ENCODE peak calls at places on chromosomes 12 and 14, in six cellular contexts. Z is neural progenitor cell, U is endothelial cell of umbilical vein, V is GM23338, P is A549, O is MM.1S. G is an unnamed sample.

GRCh38 chr14:74985806-74986205 is 16.9 kb upstream of the EIF2B2 start:
- DNase-seq in V (no peak), O (no peak), U (no peak), P (no peak), Z (no peak), G (no peak)

GRCh38 chr14:37697489-37698121 is 102.2 kb downstream of the TTC6 start:
- DNase-seq in V (no peak), U (no peak), P (no peak), Z (no peak), O (no peak), G (no peak)

GRCh38 chr14:34219661-34220060 is 242.4 kb downstream of the SPTSSA start:
- DNase-seq in Z (no peak), O (no peak), P (no peak), U (no peak), V (no peak), G (no peak)

GRCh38 chr12:26269554-26270284 is 74.3 kb downstream of the SSPN start:
- DNase-seq in Z (no peak), O (no peak), U (no peak), V (no peak), P (no peak), G (no peak)

GRCh38 chr12:68454855-68455254 is 122.7 kb upstream of the MDM1 start:
- DNase-seq in P (no peak), Z (no peak), O (no peak), V (no peak), U (peak), G (no peak)

GRCh38 chr14:51834218-51834617 is 26.2 kb upstream of the GNG2 start:
- DNase-seq in P (no peak), U (no peak), V (no peak), O (no peak), Z (no peak), G (no peak)

GRCh38 chr12:17592472-17592871 is 497.5 kb downstream of the RERGL start:
- DNase-seq in U (no peak), O (no peak), V (no peak), Z (no peak), P (no peak), G (no peak)

GRCh38 chr12:83818888-83819287 is 1093.7 kb downstream of the SLC6A15 start:
- DNase-seq in O (no peak), V (no peak), Z (no peak), U (no peak), P (no peak), G (no peak)

GRCh38 chr12:118432812-118433540 is 56.6 kb downstream of the SUDS3 start:
- DNase-seq in P (no peak), O (no peak), U (no peak), V (no peak), Z (no peak), G (no peak)

GRCh38 chr14:61116369-61116768 is 135.3 kb downstream of the SLC38A6 start:
- DNase-seq in P (no peak), O (no peak), Z (no peak), V (no peak), U (no peak), G (no peak)

GRCh38 chr14:25396128-25396527 is 346.2 kb upstream of the STXBP6 start:
- DNase-seq in P (no peak), V (no peak), Z (no peak), U (peak), O (peak), G (no peak)

GRCh38 chr14:51564986-51565604 is 86.6 kb upstream of the FRMD6 start:
- DNase-seq in Z (peak), P (no peak), U (no peak), V (no peak), O (no peak), G (no peak)

GRCh38 chr12:57276935-57277563 is 26.1 kb upstream of the STAC3 start:
- DNase-seq in U (peak), V (peak), P (peak), O (peak), Z (peak), G (peak)

GRCh38 chr12:5710260-5710878 is 234.7 kb downstream of the ANO2 start:
- DNase-seq in Z (no peak), V (no peak), P (no peak), U (no peak), O (no peak), G (no peak)

GRCh38 chr14:91211017-91211416 is 33.5 kb downstream of the GPR68 start:
- DNase-seq in Z (no peak), V (no peak), U (no peak), O (no peak), P (no peak), G (no peak)

GRCh38 chr14:91402278-91403068 is 15.1 kb downstream of the CCDC88C start:
- DNase-seq in O (no peak), Z (no peak), V (no peak), U (peak), P (no peak), G (no peak)

GRCh38 chr14:91241848-91242247 is 2.7 kb downstream of the GPR68 start:
- DNase-seq in O (no peak), U (no peak), Z (no peak), P (no peak), V (no peak), G (no peak)

GRCh38 chr12:26188132-26188531 is 7.2 kb upstream of the SSPN start:
- DNase-seq in Z (no peak), U (no peak), O (no peak), P (no peak), V (no peak), G (no peak)

GRCh38 chr14:61503167-61503801 is 181.9 kb downstream of the PRKCH start:
- DNase-seq in U (peak), P (no peak), O (no peak), Z (no peak), V (no peak), G (no peak)

GRCh38 chr12:131105736-131106356 is 152.1 kb downstream of the ADGRD1 start:
- DNase-seq in P (no peak), V (no peak), Z (no peak), U (no peak), O (no peak), G (no peak)

GRCh38 chr12:94525951-94526350 is 66.3 kb upstream of the CEP83 start:
- DNase-seq in P (no peak), V (no peak), O (no peak), Z (no peak), U (no peak), G (no peak)

GRCh38 chr12:69417741-69418167 is 52.4 kb upstream of the FRS2 start:
- DNase-seq in V (no peak), O (no peak), P (no peak), Z (no peak), U (no peak), G (no peak)

GRCh38 chr12:2335517-2335916 is 282.7 kb downstream of the CACNA1C start:
- DNase-seq in U (peak), Z (no peak), P (no peak), O (peak), V (no peak), G (no peak)

GRCh38 chr12:131831635-131832041 is 3.4 kb downstream of the MMP17 start:
- DNase-seq in Z (no peak), U (no peak), V (no peak), P (no peak), O (no peak), G (no peak)

GRCh38 chr12:113866496-113866895 is 99.6 kb downstream of the RBM19 start:
- DNase-seq in Z (no peak), O (no peak), P (no peak), V (no peak), U (no peak), G (no peak)

GRCh38 chr12:26021534-26021933 is 63.1 kb downstream of the RASSF8 start:
- DNase-seq in O (no peak), U (no peak), P (no peak), V (no peak), Z (peak), G (no peak)

GRCh38 chr12:69476276-69477017 is 6.3 kb downstream of the FRS2 start:
- DNase-seq in V (no peak), U (no peak), Z (no peak), P (no peak), O (no peak), G (no peak)

GRCh38 chr12:125329239-125330238 is 264.3 kb downstream of the AACS start:
- DNase-seq in V (peak), U (no peak), Z (peak), P (no peak), O (no peak), G (no peak)

GRCh38 chr12:127998936-127999467 is 268.0 kb upstream of the TMEM132C start:
- DNase-seq in U (no peak), Z (no peak), V (no peak), O (no peak), P (no peak), G (no peak)

GRCh38 chr14:105666420-105666819 is 140.0 kb downstream of the TMEM121 start:
- DNase-seq in V (no peak), P (no peak), Z (no peak), U (no peak), O (no peak), G (no peak)

GRCh38 chr14:96162741-96163140 is 41.9 kb upstream of the BDKRB2 start:
- DNase-seq in Z (no peak), O (no peak), U (no peak), V (no peak), P (no peak), G (no peak)

GRCh38 chr14:41636492-41637392 is 30.1 kb downstream of the LRFN5 start:
- DNase-seq in Z (no peak), V (peak), O (no peak), U (no peak), P (no peak), G (no peak)

GRCh38 chr14:68590233-68590535 is 202.7 kb downstream of the ZFP36L1 start:
- DNase-seq in P (no peak), Z (no peak), V (no peak), U (no peak), O (no peak), G (no peak)
- H3K4me2 ChIP-seq in P (no peak), Z (no peak), V (no peak), U (no peak), O (no peak), G (no peak)

GRCh38 chr12:12275874-12276273 is 9.0 kb upstream of the LRP6 start:
- DNase-seq in Z (no peak), U (no peak), O (no peak), P (no peak), V (no peak), G (no peak)
- H3K4me2 ChIP-seq in Z (no peak), U (no peak), O (no peak), P (no peak), V (no peak), G (no peak)

DNA sequence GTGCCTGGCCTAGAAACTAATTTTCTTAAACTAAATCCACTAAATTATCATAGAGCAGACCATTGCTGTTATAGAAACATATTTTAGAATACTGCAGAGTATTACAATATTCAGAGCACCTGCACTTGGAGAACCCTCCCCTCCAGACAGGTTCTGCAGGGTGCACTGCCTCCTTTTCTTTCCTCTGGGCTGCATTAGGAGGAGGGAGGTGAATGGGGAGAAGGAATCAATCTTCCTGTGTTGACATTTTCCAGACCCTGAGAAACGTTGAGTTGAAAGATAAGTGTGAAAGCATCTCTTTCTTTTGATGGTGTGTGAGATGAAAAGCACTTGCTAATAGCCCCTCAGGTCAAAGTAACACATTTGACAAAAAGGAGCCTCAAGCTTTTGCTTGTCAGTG is 7.3 kb downstream of the SYNE2 start:
- DNase-seq in P (no peak), O (no peak), V (no peak), U (no peak), Z (no peak), G (no peak)
- H3K4me2 ChIP-seq in P (no peak), O (no peak), V (no peak), U (no peak), Z (no peak), G (no peak)

GRCh38 chr12:104547239-104547638 is 90.5 kb downstream of the CHST11 start:
- DNase-seq in O (no peak), Z (no peak), P (no peak), U (no peak), V (no peak), G (no peak)

GRCh38 chr12:104546575-104546974 is 89.8 kb downstream of the CHST11 start:
- DNase-seq in V (no peak), O (no peak), U (peak), P (no peak), Z (no peak), G (no peak)

GRCh38 chr12:104544836-104545235 is 88.1 kb downstream of the CHST11 start:
- DNase-seq in P (no peak), O (no peak), V (peak), U (no peak), Z (peak), G (no peak)

GRCh38 chr12:104551313-104551931 is 94.7 kb downstream of the CHST11 start:
- DNase-seq in Z (no peak), V (no peak), O (no peak), P (no peak), U (no peak), G (no peak)

GRCh38 chr12:104549820-104550480 is 93.2 kb downstream of the CHST11 start:
- DNase-seq in V (no peak), Z (no peak), P (peak), O (no peak), U (no peak), G (peak)
- H3K4me2 ChIP-seq in V (no peak), Z (no peak), P (peak), O (no peak), U (no peak), G (peak)

GRCh38 chr12:46787496-46788055 is 38.2 kb downstream of the SLC38A4 start:
- DNase-seq in Z (no peak), P (no peak), O (no peak), V (no peak), U (peak), G (no peak)
- H3K4me2 ChIP-seq in Z (no peak), P (no peak), O (no peak), V (no peak), U (no peak), G (no peak)

DNA sequence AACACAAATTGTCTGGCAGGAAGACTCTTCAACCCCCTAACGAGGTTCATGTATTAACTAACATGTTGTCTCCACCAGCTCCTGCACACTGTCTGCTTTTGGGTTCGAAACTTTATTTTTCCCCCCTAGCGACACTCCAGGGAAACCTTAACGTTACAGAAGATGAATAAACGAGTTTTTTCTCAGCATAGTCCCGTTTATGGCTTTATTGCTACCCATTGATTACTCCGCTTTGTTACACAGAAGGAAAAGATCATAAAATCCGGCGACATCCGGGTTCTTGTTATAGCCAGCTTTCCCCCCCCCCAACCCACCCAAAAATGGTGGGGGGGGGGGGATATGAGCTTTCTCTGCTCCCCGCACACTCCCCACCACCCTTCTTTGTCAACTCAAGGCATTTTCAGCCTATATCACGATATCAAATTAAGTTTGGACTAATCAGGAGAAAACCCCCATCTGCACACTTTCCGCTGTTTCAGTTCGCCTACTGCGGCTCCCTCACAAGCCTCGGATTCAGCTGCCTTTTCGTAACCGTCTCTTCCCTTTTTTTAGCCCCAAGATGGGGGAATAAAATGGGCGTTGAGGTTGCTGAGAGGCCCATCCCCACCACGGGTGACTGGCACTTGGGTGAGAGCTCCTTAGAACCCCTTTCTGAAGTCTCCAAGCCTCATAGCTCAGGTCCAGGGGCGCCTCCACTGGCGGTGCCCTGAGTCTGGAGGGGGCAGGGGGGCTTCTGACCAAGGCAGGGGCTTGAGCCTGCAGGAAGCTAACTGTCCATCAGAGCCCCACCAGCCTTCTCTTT is 1.4 kb upstream of the HOXC6 start:
- DNase-seq in O (no peak), U (no peak), P (no peak), Z (no peak), V (no peak), G (no peak)
- H3K4me2 ChIP-seq in O (no peak), U (no peak), P (no peak), Z (no peak), V (no peak), G (no peak)

GRCh38 chr12:116133149-116133548 is 144.3 kb downstream of the MED13L start:
- DNase-seq in O (no peak), V (no peak), P (no peak), U (no peak), Z (no peak), G (no peak)
- H3K4me2 ChIP-seq in O (no peak), V (no peak), P (peak), U (no peak), Z (no peak), G (no peak)

G was measured in HCT116.